ENCODE peak calls at places on chromosomes 3 and 15, in eight cellular contexts. A, N, S, H, M, I, X and F are unnamed samples.

GRCh38 chr15:75347222-75348033 is 589 bp downstream of the NEIL1 start:
- DNase-seq in S (peak; percentile 48), I (peak; percentile 76), N (no peak), A (peak; percentile 72), M (no peak), X (no peak), H (no peak), F (no peak)

GRCh38 chr3:50174947-50175524 is 16.4 kb upstream of the GNAT1 start:
- DNase-seq in A (no peak), S (no peak), N (no peak), X (no peak), M (no peak), I (no peak), H (no peak), F (no peak)

GRCh38 chr3:43855674-43856299 is 165.0 kb downstream of the ABHD5 start:
- DNase-seq in H (peak; percentile 48), M (peak; percentile 76), N (peak; percentile 79), S (peak; percentile 59), I (peak; percentile 81), A (no peak), X (no peak), F (peak; percentile 64)

GRCh38 chr3:36606871-36607765 is 157.2 kb downstream of the DCLK3 start:
- DNase-seq in X (no peak), S (no peak), N (no peak), A (no peak), M (no peak), I (no peak), H (no peak), F (no peak)

GRCh38 chr3:152786977-152787681 is 47.8 kb upstream of the P2RY1 start:
- DNase-seq in S (no peak), A (no peak), X (no peak), N (no peak), I (no peak), H (no peak), M (no peak), F (no peak)

GRCh38 chr3:168395551-168395950 is 299.8 kb upstream of the GOLIM4 start:
- DNase-seq in S (no peak), A (no peak), H (peak; percentile 25), I (no peak), X (no peak), N (no peak), M (no peak), F (no peak)

GRCh38 chr3:80141557-80141956 is 373.8 kb upstream of the ROBO1 start:
- DNase-seq in N (no peak), S (no peak), I (no peak), X (no peak), A (no peak), M (no peak), H (no peak), F (no peak)

GRCh38 chr3:23969393-23969792 is 24.3 kb downstream of the NR1D2 start:
- DNase-seq in I (no peak), H (no peak), X (no peak), S (no peak), M (no peak), N (no peak), A (no peak), F (no peak)

GRCh38 chr3:55483196-55484095 is 3.7 kb downstream of the WNT5A start:
- DNase-seq in M (no peak), X (no peak), H (no peak), N (no peak), I (peak; percentile 71), A (no peak), S (peak; percentile 2), F (no peak)

GRCh38 chr3:154164387-154164786 is 43.2 kb downstream of the ARHGEF26 start:
- DNase-seq in H (no peak), M (no peak), A (no peak), I (no peak), S (no peak), N (no peak), X (no peak), F (no peak)

GRCh38 chr3:44104668-44105321 is 136.9 kb upstream of the TOPAZ1 start:
- DNase-seq in I (peak; percentile 82), S (no peak), H (peak; percentile 63), N (peak; percentile 68), A (no peak), X (no peak), M (peak; percentile 83), F (peak; percentile 65)

GRCh38 chr3:65126527-65127440 is 439.0 kb upstream of the ADAMTS9 start:
- DNase-seq in S (no peak), H (no peak), N (peak; percentile 22), I (peak; percentile 90), A (no peak), X (peak; percentile 23), M (peak; percentile 80), F (peak; percentile 4)

DNA sequence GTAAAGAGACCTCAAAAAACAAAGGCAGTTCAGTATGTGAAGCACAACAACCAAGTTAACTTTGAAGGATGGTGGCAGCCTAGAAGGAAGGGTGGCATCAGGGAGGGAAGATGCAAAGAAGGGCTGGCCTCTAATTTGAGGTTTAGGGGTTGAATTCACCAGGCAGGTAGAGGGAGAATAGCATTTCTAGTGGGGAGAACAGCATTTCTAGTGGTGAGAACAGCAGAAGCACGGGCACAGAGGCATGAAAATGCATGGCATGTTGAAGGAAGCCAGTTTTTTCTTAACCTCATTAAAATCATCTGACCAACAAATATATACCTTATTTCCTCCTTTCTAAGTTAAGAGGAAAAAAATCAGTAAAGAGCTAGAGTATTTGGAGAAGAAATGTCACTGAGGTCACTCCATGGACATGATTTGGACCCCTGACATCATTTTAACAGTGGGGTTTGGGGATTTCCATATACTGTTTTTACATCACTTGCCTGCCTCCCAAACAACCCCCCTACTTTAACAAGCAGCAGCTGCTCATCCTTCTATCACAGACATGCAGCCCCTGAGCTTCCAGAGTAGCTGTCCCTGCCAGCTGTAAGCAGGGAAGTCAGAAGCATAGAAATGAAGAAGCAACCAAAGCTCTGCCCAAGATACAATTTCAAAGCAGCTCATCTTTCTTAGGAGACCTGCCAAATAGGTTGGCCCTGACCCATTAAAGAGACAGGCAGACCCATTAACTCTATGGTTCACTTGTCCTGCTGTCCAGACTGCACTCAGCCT is 2.4 kb upstream of the POPDC2 start:
- DNase-seq in X (no peak), H (no peak), M (peak; percentile 73), A (no peak), N (no peak), S (no peak), I (peak; percentile 75), F (no peak)
- TF ChIP-seq CTCF in X (no peak), H (peak; percentile 28), M (peak; percentile 31), A (no peak), N (peak; percentile 19), S (no peak), I (no peak), F (no peak)

DNA sequence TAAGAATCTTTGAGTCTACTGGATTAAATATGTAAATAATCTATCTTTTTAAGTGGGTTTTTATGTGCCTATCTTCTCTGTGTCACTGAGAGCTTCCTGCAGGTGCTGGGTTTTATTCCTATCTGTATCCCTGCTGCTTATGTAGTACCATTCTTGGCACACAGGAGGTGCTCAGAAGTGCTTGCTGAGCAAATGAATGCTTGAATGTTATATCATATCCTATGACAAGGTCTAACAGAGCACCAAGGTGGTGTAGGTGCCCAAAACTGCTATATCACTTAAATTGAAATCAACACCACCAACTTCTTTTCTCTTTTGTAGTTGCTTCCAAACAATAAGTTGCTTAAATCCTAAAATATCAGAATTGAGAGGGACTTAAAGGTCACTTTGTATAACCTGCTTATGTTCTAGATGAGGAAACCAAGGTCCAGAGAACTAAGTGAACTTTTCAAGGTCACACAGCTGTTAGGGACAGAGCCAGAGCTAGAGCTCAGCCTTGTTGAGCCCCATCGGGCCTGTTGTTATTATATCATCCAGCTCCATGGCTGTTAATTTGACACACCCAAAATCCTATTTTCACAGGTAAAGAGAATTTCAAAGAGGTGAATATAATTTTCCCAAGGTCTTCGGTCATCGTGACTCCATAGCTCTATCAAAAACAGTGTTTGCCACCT is 46.0 kb downstream of the CCNL1 start:
- DNase-seq in M (no peak), H (no peak), S (no peak), A (peak; percentile 32), X (no peak), I (no peak), N (no peak), F (no peak)
- TF ChIP-seq CTCF in M (peak; percentile 12), H (peak; percentile 22), S (peak; percentile 38), A (peak; percentile 47), X (no peak), I (no peak), N (no peak), F (peak; percentile 25)

DNA sequence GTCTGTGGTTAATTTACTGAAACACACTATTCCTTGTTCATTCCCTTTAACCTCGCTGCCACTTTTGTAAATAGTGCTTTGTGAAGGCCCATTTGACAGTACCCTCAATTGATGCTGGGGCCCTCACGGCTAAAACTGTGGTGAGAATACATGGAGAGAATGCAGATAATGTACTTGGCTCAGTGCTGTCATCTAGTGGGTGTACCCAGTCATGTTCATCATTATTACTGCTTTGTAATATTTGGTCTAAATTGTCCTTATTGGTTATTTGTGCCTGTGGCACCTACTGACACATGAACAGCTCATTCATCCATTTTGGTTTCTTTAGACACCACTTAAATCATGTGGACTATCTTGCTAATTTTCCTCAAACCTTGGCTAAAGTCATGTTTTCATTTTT is 543.6 kb downstream of the EDEM1 start:
- DNase-seq in N (no peak), M (no peak), S (no peak), A (peak; percentile 30), H (no peak), X (no peak), I (no peak), F (no peak)
- TF ChIP-seq CTCF in N (no peak), M (no peak), S (peak; percentile 50), A (peak; percentile 57), H (no peak), X (no peak), I (no peak), F (peak; percentile 52)

DNA sequence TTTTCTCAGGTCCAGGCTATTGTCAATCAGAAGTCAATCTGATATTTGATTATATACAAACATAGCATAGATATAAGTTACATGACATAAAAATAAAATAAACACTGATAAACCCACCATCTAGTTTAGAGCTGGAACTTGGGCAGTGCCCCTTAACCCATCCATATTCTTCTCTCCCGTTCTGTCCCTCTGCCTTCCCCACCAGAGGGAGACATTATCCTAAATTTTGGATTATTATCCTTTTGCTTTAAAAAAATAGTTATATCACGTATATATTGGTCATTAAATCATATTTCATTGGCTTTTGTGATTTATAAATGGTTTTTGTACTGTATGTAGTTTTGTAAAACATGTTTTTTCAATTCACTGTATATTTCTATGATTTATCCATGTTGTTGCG is 107.9 kb downstream of the GMPS start:
- DNase-seq in A (no peak), M (no peak), I (no peak), H (no peak), S (no peak), N (no peak), X (no peak), F (no peak)
- TF ChIP-seq CTCF in A (peak; percentile 16), M (peak; percentile 50), I (peak; percentile 10), H (peak; percentile 60), S (peak; percentile 49), N (peak; percentile 36), X (peak; percentile 23), F (peak; percentile 44)

GRCh38 chr3:185070491-185071335 is 82.1 kb downstream of the C3orf70 start:
- DNase-seq in H (peak; percentile 38), S (peak; percentile 26), N (peak; percentile 46), A (peak; percentile 44), M (peak; percentile 12), X (no peak), I (peak; percentile 39), F (peak; percentile 15)
- TF ChIP-seq CTCF in H (peak; percentile 65), S (peak; percentile 54), N (peak; percentile 65), A (peak; percentile 63), M (peak; percentile 17), X (peak; percentile 15), I (peak; percentile 43), F (peak; percentile 39)

GRCh38 chr3:30544811-30545210 is 61.6 kb upstream of the TGFBR2 start:
- DNase-seq in N (peak; percentile 96), H (peak; percentile 80), S (no peak), I (peak; percentile 95), X (peak; percentile 16), M (peak; percentile 99), A (no peak), F (no peak)
- TF ChIP-seq CTCF in N (no peak), H (no peak), S (no peak), I (no peak), X (no peak), M (no peak), A (no peak), F (no peak)